ENCODE peak calls at places on chromosome X, in five cellular contexts. J, P, T, L and R are unnamed samples.
A peak's percentile ranks its signal among the peaks of the same experiment; 100 is the strongest.

GRCh38 chrX:21708116-21708515 is 49.8 kb downstream of the SMPX start:
- DNase-seq in J (peak; percentile 18), P (no peak), T (no peak), L (no peak), R (no peak)

GRCh38 chrX:121000589-121000988 is 15.0 kb upstream of the CT47A1 start:
- DNase-seq in J (no peak), P (no peak), T (peak; percentile 33), L (no peak), R (no peak)

GRCh38 chrX:149491812-149492211 is 13.3 kb downstream of the IDS start:
- DNase-seq in J (no peak), P (no peak), T (no peak), L (no peak), R (no peak)

GRCh38 chrX:96807318-96807717 is 76.4 kb upstream of the RPA4 start:
- DNase-seq in J (no peak), P (no peak), T (no peak), L (no peak), R (no peak)

GRCh38 chrX:20139966-20140365 is 1.7 kb downstream of the EIF1AX start:
- DNase-seq in J (no peak), P (no peak), T (peak; percentile 41), L (no peak), R (no peak)

GRCh38 chrX:1248381-1249061 is 20.1 kb upstream of the CSF2RA start:
- DNase-seq in J (peak; percentile 84), P (peak; percentile 92), T (no peak), L (no peak), R (peak; percentile 32)

GRCh38 chrX:1330605-1331004 is 6.0 kb upstream of the IL3RA start:
- DNase-seq in J (no peak), P (no peak), T (no peak), L (no peak), R (no peak)

GRCh38 chrX:3609800-3610199 is 103.6 kb downstream of the PRKX start:
- DNase-seq in J (no peak), P (no peak), T (peak; percentile 50), L (no peak), R (no peak)

GRCh38 chrX:40012800-40013682 is 84.7 kb downstream of the BCOR start:
- DNase-seq in J (peak; percentile 85), P (peak; percentile 64), T (peak; percentile 54), L (peak; percentile 40), R (peak; percentile 37)

GRCh38 chrX:152896450-152896849 is 1.4 kb upstream of the ZNF185 start:
- DNase-seq in J (no peak), P (no peak), T (no peak), L (no peak), R (no peak)

GRCh38 chrX:25737540-25737939 is 400.6 kb upstream of the MAGEB18 start:
- DNase-seq in J (no peak), P (no peak), T (no peak), L (no peak), R (no peak)

GRCh38 chrX:132270699-132271098 is 51.5 kb upstream of the RAP2C start:
- DNase-seq in J (no peak), P (no peak), T (peak; percentile 85), L (peak; percentile 87), R (no peak)

GRCh38 chrX:30910124-30910860 is 21.2 kb upstream of the TAB3 start:
- DNase-seq in J (no peak), P (no peak), T (no peak), L (no peak), R (no peak)

GRCh38 chrX:41332408-41332987 is 1.5 kb upstream of the DDX3X start:
- DNase-seq in J (no peak), P (no peak), T (no peak), L (peak; percentile 28), R (no peak)

GRCh38 chrX:154967603-154968002 is 54.9 kb downstream of the F8 start:
- DNase-seq in J (no peak), P (no peak), T (peak; percentile 11), L (no peak), R (no peak)

GRCh38 chrX:40327085-40327484 is 229.3 kb upstream of the BCOR start:
- DNase-seq in J (no peak), P (no peak), T (no peak), L (no peak), R (no peak)

GRCh38 chrX:34918091-34918736 is 24.4 kb upstream of the FAM47B start:
- DNase-seq in J (no peak), P (no peak), T (peak; percentile 62), L (no peak), R (no peak)

GRCh38 chrX:11381464-11381863 is 88.3 kb downstream of the AMELX start:
- DNase-seq in J (peak; percentile 23), P (peak; percentile 32), T (peak; percentile 38), L (peak; percentile 38), R (no peak)

GRCh38 chrX:33188881-33189280 is 22.5 kb downstream of the DMD start:
- DNase-seq in J (no peak), P (no peak), T (no peak), L (no peak), R (no peak)

GRCh38 chrX:105837227-105837626 is 14.9 kb downstream of the NRK start:
- DNase-seq in J (peak; percentile 46), P (no peak), T (peak; percentile 77), L (no peak), R (no peak)

GRCh38 chrX:138754861-138755260 is 43.3 kb upstream of the FGF13 start:
- DNase-seq in J (no peak), P (no peak), T (peak; percentile 21), L (no peak), R (no peak)

GRCh38 chrX:138761380-138761779 is 49.9 kb upstream of the FGF13 start:
- DNase-seq in J (no peak), P (no peak), T (no peak), L (no peak), R (no peak)

GRCh38 chrX:138759217-138759943 is 47.9 kb upstream of the FGF13 start:
- DNase-seq in J (peak; percentile 55), P (no peak), T (no peak), L (no peak), R (no peak)

GRCh38 chrX:138756234-138756633 is 44.7 kb upstream of the FGF13 start:
- DNase-seq in J (peak; percentile 77), P (peak; percentile 74), T (peak; percentile 37), L (peak; percentile 12), R (peak; percentile 64)
- TF ChIP-seq CTCF in J (no peak), P (peak; percentile 68), T (peak; percentile 21), L (no peak), R (no peak)

GRCh38 chrX:53094584-53094908 is 604 bp downstream of the KANTR start:
- DNase-seq in J (no peak), P (no peak), T (no peak), L (no peak), R (no peak)
- TF ChIP-seq CTCF in J (no peak), P (no peak), T (no peak), L (no peak), R (no peak)

GRCh38 chrX:130120746-130121504 is 10.6 kb upstream of the ELF4 start:
- DNase-seq in J (peak; percentile 71), P (peak; percentile 74), T (peak; percentile 82), L (peak; percentile 72), R (peak; percentile 75)
- TF ChIP-seq CTCF in J (peak; percentile 57), P (peak; percentile 72), T (peak; percentile 33), L (peak; percentile 18), R (peak; percentile 55)

DNA sequence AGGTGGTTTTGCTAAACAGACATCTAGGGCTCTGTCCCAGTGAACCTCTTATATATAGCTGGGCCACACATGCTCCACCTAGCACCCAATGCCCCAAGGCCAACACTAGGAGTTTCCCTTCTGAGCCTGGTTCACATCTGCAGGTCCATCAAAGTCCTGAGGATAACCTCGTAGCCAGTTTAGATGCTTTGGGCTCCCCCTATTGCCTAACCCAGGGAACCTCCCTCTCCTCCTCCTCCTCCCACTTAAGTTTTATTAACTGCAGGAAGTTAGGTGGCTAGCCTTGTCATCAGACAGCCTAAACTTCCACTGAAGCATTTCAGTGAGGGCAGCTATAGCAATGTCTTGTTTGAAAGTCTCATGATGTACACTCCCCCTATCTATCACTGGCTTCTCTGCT is 88.0 kb downstream of the GUCY2F start:
- DNase-seq in J (no peak), P (peak; percentile 55), T (peak; percentile 12), L (no peak), R (no peak)
- TF ChIP-seq CTCF in J (peak; percentile 6), P (peak; percentile 68), T (peak; percentile 21), L (no peak), R (no peak)

GRCh38 chrX:151713859-151714258 is 2.0 kb upstream of the FATE1 start:
- DNase-seq in J (peak; percentile 20), P (peak; percentile 55), T (peak; percentile 8), L (no peak), R (peak; percentile 36)
- TF ChIP-seq CTCF in J (peak; percentile 33), P (peak; percentile 70), T (peak; percentile 29), L (no peak), R (peak; percentile 36)

GRCh38 chrX:51215266-51215665 is 117.4 kb upstream of the NUDT10 start:
- DNase-seq in J (peak; percentile 5), P (no peak), T (no peak), L (no peak), R (no peak)
- TF ChIP-seq CTCF in J (no peak), P (peak; percentile 53), T (no peak), L (no peak), R (no peak)

GRCh38 chrX:112048707-112049106 is 33.9 kb downstream of the TRPC5 start:
- DNase-seq in J (no peak), P (peak; percentile 31), T (no peak), L (no peak), R (no peak)
- TF ChIP-seq CTCF in J (no peak), P (peak; percentile 44), T (no peak), L (no peak), R (no peak)